ENCODE peak calls at places on chromosome 9, in eight cellular contexts. C is stomach, N is GM23338, Z is NCI-H1092 treated with DMSO at 0.1 percent for 48 hours, E is HCT116, L is NCI-H1436, J is Caco-2, Y is ovary. U is an unnamed sample.

GRCh38 chr9:130013326-130013725 is 29.7 kb downstream of the FNBP1 start:
- DNase-seq in C (no peak), N (no peak), Z (no peak), E (no peak), L (no peak), J (no peak), Y (no peak), U (no peak)

GRCh38 chr9:9949948-9950347 is 662.9 kb downstream of the PTPRD start:
- DNase-seq in C (no peak), N (no peak), Z (no peak), E (no peak), L (no peak), J (no peak), Y (no peak), U (no peak)

GRCh38 chr9:13228431-13228830 is 51.1 kb downstream of the MPDZ start:
- DNase-seq in C (no peak), N (no peak), Z (no peak), E (no peak), L (no peak), J (no peak), Y (no peak), U (no peak)

GRCh38 chr9:98539954-98540353 is 168.8 kb downstream of the GABBR2 start:
- DNase-seq in C (no peak), N (no peak), Z (no peak), E (no peak), L (no peak), J (no peak), Y (no peak), U (no peak)

GRCh38 chr9:20271723-20272122 is 350.6 kb downstream of the MLLT3 start:
- DNase-seq in C (no peak), N (no peak), Z (peak), E (no peak), L (no peak), J (no peak), Y (no peak), U (no peak)

GRCh38 chr9:118538981-118539380 is 830.3 kb downstream of the BRINP1 start:
- DNase-seq in C (no peak), N (no peak), Z (no peak), E (no peak), L (no peak), J (no peak), Y (no peak), U (no peak)

GRCh38 chr9:75591972-75592371 is 298.5 kb upstream of the PCSK5 start:
- DNase-seq in C (no peak), N (no peak), Z (no peak), E (no peak), L (no peak), J (no peak), Y (no peak), U (no peak)

GRCh38 chr9:97985058-97985861 is 2.1 kb downstream of the ANP32B start:
- DNase-seq in C (peak), N (peak), Z (peak), E (no peak), L (no peak), J (peak), Y (no peak), U (no peak)

GRCh38 chr9:114442022-114442421 is 54.2 kb upstream of the AKNA start:
- DNase-seq in C (no peak), N (no peak), Z (no peak), E (no peak), L (no peak), J (no peak), Y (no peak), U (no peak)

GRCh38 chr9:105483618-105484017 is 35.8 kb downstream of the FSD1L start:
- DNase-seq in C (no peak), N (no peak), Z (no peak), E (no peak), L (no peak), J (no peak), Y (no peak), U (no peak)

GRCh38 chr9:120109242-120109641 is 470.7 kb downstream of the CDK5RAP2 start:
- DNase-seq in C (no peak), N (peak), Z (peak), E (peak), L (peak), J (peak), Y (no peak), U (peak)

GRCh38 chr9:93576296-93577044 is at the start of gene PHF2:
- DNase-seq in C (no peak), N (peak), Z (no peak), E (no peak), L (no peak), J (no peak), Y (peak), U (peak)

GRCh38 chr9:126482361-126483044 is 131.2 kb upstream of the LMX1B start:
- DNase-seq in C (no peak), N (peak), Z (no peak), E (no peak), L (no peak), J (no peak), Y (peak), U (no peak)

GRCh38 chr9:98203153-98203552 is 10.7 kb upstream of the CORO2A start:
- DNase-seq in C (no peak), N (no peak), Z (no peak), E (no peak), L (no peak), J (no peak), Y (no peak), U (no peak)

GRCh38 chr9:136533775-136534157 is 12.1 kb downstream of the NOTCH1 start:
- DNase-seq in C (peak), N (no peak), Z (no peak), E (no peak), L (no peak), J (no peak), Y (no peak), U (peak)

GRCh38 chr9:108889649-108890067 is 27.6 kb downstream of the ACTL7A start:
- DNase-seq in C (no peak), N (peak), Z (no peak), E (peak), L (no peak), J (no peak), Y (no peak), U (no peak)

GRCh38 chr9:69174645-69175487 is 789 bp downstream of the TJP2 start:
- DNase-seq in C (no peak), N (peak), Z (peak), E (no peak), L (no peak), J (no peak), Y (peak), U (peak)